ENCODE peak calls at places on chromosome 13, in five cellular contexts. One of them, this sample, is unnamed.

GRCh38 chr13:43963726-43964125 is 84.0 kb downstream of the LACC1 start:
- DNase-seq in H9: peak
- DNase-seq in H1: no peak
- DNase-seq in mesenchymal stem cell: peak
- DNase-seq in trophoblast cell: peak
- DNase-seq in this sample: no peak

GRCh38 chr13:35814573-35814972 is 316.6 kb downstream of the DCLK1 start:
- DNase-seq in H9: no peak
- DNase-seq in H1: no peak
- DNase-seq in mesenchymal stem cell: no peak
- DNase-seq in trophoblast cell: no peak
- DNase-seq in this sample: no peak

GRCh38 chr13:37187611-37188010 is 82.1 kb upstream of the CSNK1A1L start:
- DNase-seq in H9: no peak
- DNase-seq in H1: no peak
- DNase-seq in mesenchymal stem cell: no peak
- DNase-seq in trophoblast cell: no peak
- DNase-seq in this sample: no peak

GRCh38 chr13:43377955-43378354 is 354.6 kb downstream of the DNAJC15 start:
- DNase-seq in H9: no peak
- DNase-seq in H1: no peak
- DNase-seq in mesenchymal stem cell: no peak
- DNase-seq in trophoblast cell: no peak
- DNase-seq in this sample: no peak

GRCh38 chr13:84951128-84951527 is 848.1 kb downstream of the SLITRK6 start:
- DNase-seq in H9: no peak
- DNase-seq in H1: no peak
- DNase-seq in mesenchymal stem cell: no peak
- DNase-seq in trophoblast cell: no peak
- DNase-seq in this sample: no peak

GRCh38 chr13:114058051-114058867 is 74.2 kb downstream of the RASA3 start:
- DNase-seq in H9: no peak
- DNase-seq in H1: no peak
- DNase-seq in mesenchymal stem cell: no peak
- DNase-seq in trophoblast cell: no peak
- DNase-seq in this sample: no peak

GRCh38 chr13:44273991-44274810 is 99.4 kb upstream of the SERP2 start:
- DNase-seq in H9: no peak
- DNase-seq in H1: no peak
- DNase-seq in mesenchymal stem cell: peak
- DNase-seq in trophoblast cell: peak
- DNase-seq in this sample: no peak

GRCh38 chr13:41365636-41366035 is 54.6 kb downstream of the NAA16 start:
- DNase-seq in H9: no peak
- DNase-seq in H1: no peak
- DNase-seq in mesenchymal stem cell: peak
- DNase-seq in trophoblast cell: peak
- DNase-seq in this sample: no peak

GRCh38 chr13:95858286-95859075 is 181.5 kb downstream of the DNAJC3 start:
- DNase-seq in H9: no peak
- DNase-seq in H1: no peak
- DNase-seq in mesenchymal stem cell: no peak
- DNase-seq in trophoblast cell: no peak
- DNase-seq in this sample: no peak

GRCh38 chr13:43792456-43792855 is 5.7 kb upstream of the ENOX1 start:
- DNase-seq in H9: no peak
- DNase-seq in H1: no peak
- DNase-seq in mesenchymal stem cell: no peak
- DNase-seq in trophoblast cell: no peak
- DNase-seq in this sample: no peak

GRCh38 chr13:30895773-30896172 is 10.3 kb upstream of the MEDAG start:
- DNase-seq in H9: no peak
- DNase-seq in H1: no peak
- DNase-seq in mesenchymal stem cell: peak
- DNase-seq in trophoblast cell: peak
- DNase-seq in this sample: no peak

GRCh38 chr13:90105881-90106496 is 1241.5 kb upstream of the MIR17HG start:
- DNase-seq in H9: no peak
- DNase-seq in H1: no peak
- DNase-seq in mesenchymal stem cell: peak
- DNase-seq in trophoblast cell: no peak
- DNase-seq in this sample: no peak

GRCh38 chr13:101415358-101416174 is 742 bp downstream of the NALCN start:
- DNase-seq in H9: no peak
- DNase-seq in H1: no peak
- DNase-seq in mesenchymal stem cell: no peak
- DNase-seq in trophoblast cell: no peak
- DNase-seq in this sample: no peak

GRCh38 chr13:52737900-52738299 is 1.7 kb downstream of the CNMD start:
- DNase-seq in H9: no peak
- DNase-seq in H1: no peak
- DNase-seq in mesenchymal stem cell: no peak
- DNase-seq in trophoblast cell: no peak
- DNase-seq in this sample: no peak

GRCh38 chr13:66981912-66982311 is 248.2 kb downstream of the PCDH9 start:
- DNase-seq in H9: no peak
- DNase-seq in H1: no peak
- DNase-seq in mesenchymal stem cell: no peak
- DNase-seq in trophoblast cell: no peak
- DNase-seq in this sample: no peak

GRCh38 chr13:42041684-42042035 is 6.8 kb upstream of the DGKH start:
- DNase-seq in H9: peak
- DNase-seq in H1: no peak
- DNase-seq in mesenchymal stem cell: peak
- DNase-seq in trophoblast cell: peak
- DNase-seq in this sample: peak

GRCh38 chr13:94323746-94324408 is 155.6 kb downstream of the DCT start:
- DNase-seq in H9: no peak
- DNase-seq in H1: no peak
- DNase-seq in mesenchymal stem cell: no peak
- DNase-seq in trophoblast cell: no peak
- DNase-seq in this sample: no peak

GRCh38 chr13:32116210-32116609 is 84.6 kb downstream of the FRY start:
- DNase-seq in H9: no peak
- DNase-seq in H1: no peak
- DNase-seq in mesenchymal stem cell: no peak
- DNase-seq in trophoblast cell: peak
- DNase-seq in this sample: no peak

GRCh38 chr13:75721307-75721706 is 85.2 kb downstream of the LMO7 start:
- DNase-seq in H9: no peak
- DNase-seq in H1: no peak
- DNase-seq in mesenchymal stem cell: no peak
- DNase-seq in trophoblast cell: no peak
- DNase-seq in this sample: no peak

DNA sequence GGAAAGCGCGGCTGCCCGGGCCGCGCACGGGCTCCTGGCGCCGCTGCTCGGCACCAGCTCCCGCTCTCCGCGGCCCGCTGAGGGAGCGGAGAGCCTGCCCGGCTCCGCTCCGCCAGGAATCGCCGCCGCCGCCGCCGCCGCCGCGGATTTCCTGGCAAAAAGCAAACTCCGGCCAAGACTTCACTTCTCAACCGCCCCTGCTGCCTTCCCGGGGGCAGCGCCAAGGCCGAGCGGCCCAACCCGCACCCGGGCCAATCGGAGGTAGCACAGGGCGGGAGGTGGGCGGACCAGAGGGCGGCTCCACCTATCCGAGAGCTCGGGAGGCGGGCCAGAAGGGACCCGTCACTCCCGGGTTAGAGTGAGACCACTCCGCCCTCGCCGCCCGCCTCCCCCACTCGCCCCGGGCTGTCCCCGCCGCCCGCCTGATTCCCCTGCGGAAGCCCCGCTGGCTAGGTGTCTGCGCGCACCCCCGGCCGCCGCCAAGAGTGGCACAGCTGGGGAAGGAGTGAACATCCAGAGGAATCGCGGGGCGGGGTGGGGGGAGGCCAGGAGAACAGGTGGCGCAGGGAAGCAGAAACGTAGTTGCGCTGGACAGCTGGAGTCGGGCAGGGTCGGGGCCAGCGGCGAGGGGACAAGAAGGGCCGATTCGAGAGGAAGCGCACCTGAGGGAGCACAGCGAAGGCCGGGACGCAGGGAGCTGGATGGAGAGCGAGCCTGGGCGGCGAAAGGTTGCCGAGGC is at the start of gene LNX2:
- DNase-seq in H9: peak
- DNase-seq in H1: peak
- DNase-seq in mesenchymal stem cell: peak
- DNase-seq in trophoblast cell: peak
- DNase-seq in this sample: peak
- H2BK12ac ChIP-seq in H9: peak
- H2BK12ac ChIP-seq in H1: peak
- H2BK12ac ChIP-seq in mesenchymal stem cell: peak
- H2BK12ac ChIP-seq in trophoblast cell: peak
- H2BK12ac ChIP-seq in this sample: no peak

DNA sequence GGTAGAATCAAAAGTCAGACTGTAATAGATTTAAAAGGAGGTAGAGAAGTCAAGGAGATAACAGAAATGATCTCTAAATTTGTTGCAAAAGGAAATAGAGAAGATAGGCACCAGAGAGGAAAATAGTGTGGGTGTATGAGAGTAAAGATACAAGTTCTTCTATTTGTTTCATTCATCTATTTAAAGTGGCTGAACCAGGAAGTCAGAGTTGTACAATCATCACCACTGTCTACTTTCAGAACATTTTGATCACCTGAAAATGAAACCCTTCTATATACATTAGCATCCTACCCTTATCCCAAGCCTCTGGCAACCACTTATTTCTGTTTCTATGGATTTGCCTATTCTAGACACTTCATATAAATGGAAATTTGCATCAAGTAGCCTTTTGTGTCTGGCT is 36.7 kb downstream of the INTS6 start:
- DNase-seq in H9: no peak
- DNase-seq in H1: no peak
- DNase-seq in mesenchymal stem cell: no peak
- DNase-seq in trophoblast cell: no peak
- DNase-seq in this sample: no peak
- H2BK12ac ChIP-seq in H9: no peak
- H2BK12ac ChIP-seq in H1: no peak
- H2BK12ac ChIP-seq in mesenchymal stem cell: no peak
- H2BK12ac ChIP-seq in trophoblast cell: no peak
- H2BK12ac ChIP-seq in this sample: no peak

DNA sequence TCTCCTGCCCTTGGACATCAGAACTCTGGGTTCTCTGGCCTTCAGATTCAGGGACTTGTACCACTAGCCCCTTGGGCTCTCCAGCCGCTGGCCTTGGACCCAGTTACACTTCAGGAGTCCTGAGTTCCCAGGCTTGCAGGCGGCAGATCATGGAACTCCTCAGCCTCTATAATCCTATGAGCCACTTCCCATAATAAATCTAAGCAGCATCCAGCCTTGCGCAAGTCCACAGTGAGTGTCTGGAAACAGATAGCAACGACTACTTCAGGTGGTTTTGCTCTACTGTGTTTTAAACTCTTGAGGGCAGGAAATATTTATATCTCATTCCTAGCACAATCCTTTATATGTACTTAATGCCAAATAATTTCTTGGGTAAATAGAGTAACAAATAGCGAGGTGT is 92.3 kb downstream of the COL4A1 start:
- DNase-seq in H9: no peak
- DNase-seq in H1: no peak
- DNase-seq in mesenchymal stem cell: peak
- DNase-seq in trophoblast cell: no peak
- DNase-seq in this sample: no peak
- H2BK12ac ChIP-seq in H9: no peak
- H2BK12ac ChIP-seq in H1: no peak
- H2BK12ac ChIP-seq in mesenchymal stem cell: no peak
- H2BK12ac ChIP-seq in trophoblast cell: no peak
- H2BK12ac ChIP-seq in this sample: no peak

GRCh38 chr13:99429670-99430069 is 71.6 kb upstream of the TM9SF2 start:
- DNase-seq in H9: peak
- DNase-seq in H1: no peak
- DNase-seq in mesenchymal stem cell: no peak
- DNase-seq in trophoblast cell: no peak
- DNase-seq in this sample: no peak

GRCh38 chr13:99434258-99434788 is 66.9 kb upstream of the TM9SF2 start:
- DNase-seq in H9: peak
- DNase-seq in H1: no peak
- DNase-seq in mesenchymal stem cell: peak
- DNase-seq in trophoblast cell: no peak
- DNase-seq in this sample: no peak

GRCh38 chr13:99433543-99434075 is 67.7 kb upstream of the TM9SF2 start:
- DNase-seq in H9: no peak
- DNase-seq in H1: no peak
- DNase-seq in mesenchymal stem cell: no peak
- DNase-seq in trophoblast cell: no peak
- DNase-seq in this sample: no peak

GRCh38 chr13:99432637-99433542 is 68.4 kb upstream of the TM9SF2 start:
- DNase-seq in H9: peak
- DNase-seq in H1: peak
- DNase-seq in mesenchymal stem cell: peak
- DNase-seq in trophoblast cell: peak
- DNase-seq in this sample: peak

GRCh38 chr13:99431927-99432636 is 69.2 kb upstream of the TM9SF2 start:
- DNase-seq in H9: no peak
- DNase-seq in H1: no peak
- DNase-seq in mesenchymal stem cell: no peak
- DNase-seq in trophoblast cell: no peak
- DNase-seq in this sample: no peak
- H2BK12ac ChIP-seq in H9: no peak
- H2BK12ac ChIP-seq in H1: peak
- H2BK12ac ChIP-seq in mesenchymal stem cell: peak
- H2BK12ac ChIP-seq in trophoblast cell: no peak
- H2BK12ac ChIP-seq in this sample: peak

This sample was measured in neuronal stem cell.